ENCODE peak calls at places on chromosome 19, in four cellular contexts. One of them, this sample, is unnamed.

GRCh38 chr19:15463865-15464371 is 426 bp downstream of the RASAL3 start:
- DNase-seq in breast epithelium: no peak
- DNase-seq in body of pancreas: no peak
- DNase-seq in stomach: peak; percentile 51
- DNase-seq in this sample: no peak

GRCh38 chr19:41944336-41944735 is 14.8 kb downstream of the RABAC1 start:
- DNase-seq in stomach: no peak
- DNase-seq in body of pancreas: no peak
- DNase-seq in breast epithelium: no peak
- DNase-seq in this sample: no peak

GRCh38 chr19:45497791-45498190 is 452 bp upstream of the PPM1N start:
- DNase-seq in body of pancreas: no peak
- DNase-seq in stomach: no peak
- DNase-seq in breast epithelium: no peak
- DNase-seq in this sample: no peak

GRCh38 chr19:5434351-5434917 is 20.8 kb upstream of the ZNRF4 start:
- DNase-seq in stomach: no peak
- DNase-seq in body of pancreas: no peak
- DNase-seq in breast epithelium: no peak
- DNase-seq in this sample: no peak

GRCh38 chr19:56314018-56314583 is 538 bp downstream of the ZSCAN5A start:
- DNase-seq in breast epithelium: no peak
- DNase-seq in body of pancreas: no peak
- DNase-seq in stomach: no peak
- DNase-seq in this sample: no peak

GRCh38 chr19:35318679-35319448 is 10.1 kb upstream of the CD22 start:
- DNase-seq in stomach: peak; percentile 32
- DNase-seq in breast epithelium: peak; percentile 85
- DNase-seq in body of pancreas: peak; percentile 39
- DNase-seq in this sample: peak; percentile 30

GRCh38 chr19:5456836-5457200 is 1.6 kb downstream of the ZNRF4 start:
- DNase-seq in breast epithelium: no peak
- DNase-seq in stomach: no peak
- DNase-seq in body of pancreas: no peak
- DNase-seq in this sample: no peak

GRCh38 chr19:31350033-31350692 is 927 bp upstream of the TSHZ3 start:
- DNase-seq in breast epithelium: no peak
- DNase-seq in stomach: no peak
- DNase-seq in body of pancreas: no peak
- DNase-seq in this sample: peak; percentile 69

DNA sequence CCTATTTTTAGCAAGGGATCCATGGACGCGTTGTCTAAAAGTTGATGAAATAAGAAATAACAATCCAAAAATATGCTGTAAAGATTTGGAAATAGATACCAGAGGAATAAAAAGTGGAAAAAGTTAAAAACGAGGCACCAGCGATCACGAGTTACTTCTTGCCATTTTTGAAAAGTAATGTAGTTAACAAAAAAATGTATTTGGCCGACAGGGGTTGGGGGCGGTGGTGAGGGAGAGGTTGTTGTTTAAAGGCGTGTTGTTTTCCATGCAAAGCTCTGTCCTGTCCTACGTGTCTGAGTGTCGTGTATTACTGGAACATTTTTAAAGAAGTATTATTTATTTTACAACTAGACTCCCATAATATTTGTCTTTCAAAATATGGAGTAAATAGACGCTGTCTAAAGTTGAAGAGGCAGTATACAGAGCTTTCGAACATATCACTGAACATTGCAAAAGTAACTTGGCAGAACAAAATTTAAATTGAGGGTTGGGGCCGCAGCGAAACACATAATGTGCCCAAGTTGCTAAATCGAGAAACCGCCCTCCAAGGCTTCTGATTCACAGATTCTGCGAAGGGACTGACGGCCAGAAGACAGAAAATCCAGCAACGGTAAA is 836 bp downstream of the FBXO17 start:
- DNase-seq in breast epithelium: no peak
- DNase-seq in stomach: no peak
- DNase-seq in body of pancreas: no peak
- DNase-seq in this sample: no peak
- H3K4me3 ChIP-seq in breast epithelium: peak overlapping the region; percentile 68
- H3K4me3 ChIP-seq in stomach: peak overlapping the region; percentile 55
- H3K4me3 ChIP-seq in body of pancreas: peak overlapping the region; percentile 57
- H3K4me3 ChIP-seq in this sample: peak overlapping the region; percentile 75

DNA sequence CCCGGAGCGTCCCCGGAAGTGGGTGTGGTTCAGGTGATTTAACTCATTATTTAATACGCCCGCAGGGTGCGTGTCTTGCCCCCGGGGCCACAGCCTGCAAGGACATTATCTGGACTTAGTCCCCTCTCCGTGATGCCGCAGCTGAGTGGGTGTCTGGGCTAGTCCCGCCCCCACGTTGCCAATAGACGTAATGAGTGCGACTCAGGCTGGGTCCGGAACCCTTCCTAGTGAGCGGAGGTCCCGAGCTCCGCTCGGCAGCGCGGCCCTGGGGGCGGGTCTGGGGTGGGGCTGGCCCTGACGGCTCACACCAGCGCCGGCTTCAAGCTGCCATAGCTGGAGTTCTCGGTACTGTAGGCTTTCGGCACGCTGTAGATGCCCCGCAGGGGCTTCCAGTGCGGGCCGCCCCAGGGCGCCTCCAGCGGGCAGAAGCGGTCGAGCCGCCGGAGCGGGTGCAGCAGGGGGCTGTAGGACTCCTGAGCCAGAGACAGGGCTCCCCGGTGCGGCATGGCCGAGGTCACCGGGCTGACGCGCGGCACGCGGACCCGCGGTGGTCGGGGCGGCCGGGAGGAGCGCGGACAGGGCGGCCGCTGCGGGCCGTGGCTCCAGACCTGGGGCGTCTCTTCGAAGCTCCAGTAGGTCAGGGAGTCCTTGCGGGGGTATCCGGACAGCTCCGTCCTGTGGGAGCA is 918 bp upstream of the LHB start:
- DNase-seq in breast epithelium: no peak
- DNase-seq in body of pancreas: peak; percentile 59
- DNase-seq in stomach: peak; percentile 53
- DNase-seq in this sample: no peak
- TF ChIP-seq POLR2A in breast epithelium: no peak
- TF ChIP-seq POLR2A in body of pancreas: no peak
- TF ChIP-seq POLR2A in stomach: no peak
- TF ChIP-seq POLR2A in this sample: no peak

GRCh38 chr19:47720669-47721068 is 7.4 kb downstream of the EHD2 start:
- DNase-seq in body of pancreas: no peak
- DNase-seq in stomach: no peak
- DNase-seq in breast epithelium: no peak
- DNase-seq in this sample: no peak
- H3K4me1 ChIP-seq in body of pancreas: peaks cover 33% of the 10 kb centered on the region
- H3K4me1 ChIP-seq in stomach: peaks cover 88% of the 10 kb centered on the region
- H3K4me1 ChIP-seq in breast epithelium: peaks cover 6% of the 10 kb centered on the region
- H3K4me1 ChIP-seq in this sample: peaks cover 27% of the 10 kb centered on the region

DNA sequence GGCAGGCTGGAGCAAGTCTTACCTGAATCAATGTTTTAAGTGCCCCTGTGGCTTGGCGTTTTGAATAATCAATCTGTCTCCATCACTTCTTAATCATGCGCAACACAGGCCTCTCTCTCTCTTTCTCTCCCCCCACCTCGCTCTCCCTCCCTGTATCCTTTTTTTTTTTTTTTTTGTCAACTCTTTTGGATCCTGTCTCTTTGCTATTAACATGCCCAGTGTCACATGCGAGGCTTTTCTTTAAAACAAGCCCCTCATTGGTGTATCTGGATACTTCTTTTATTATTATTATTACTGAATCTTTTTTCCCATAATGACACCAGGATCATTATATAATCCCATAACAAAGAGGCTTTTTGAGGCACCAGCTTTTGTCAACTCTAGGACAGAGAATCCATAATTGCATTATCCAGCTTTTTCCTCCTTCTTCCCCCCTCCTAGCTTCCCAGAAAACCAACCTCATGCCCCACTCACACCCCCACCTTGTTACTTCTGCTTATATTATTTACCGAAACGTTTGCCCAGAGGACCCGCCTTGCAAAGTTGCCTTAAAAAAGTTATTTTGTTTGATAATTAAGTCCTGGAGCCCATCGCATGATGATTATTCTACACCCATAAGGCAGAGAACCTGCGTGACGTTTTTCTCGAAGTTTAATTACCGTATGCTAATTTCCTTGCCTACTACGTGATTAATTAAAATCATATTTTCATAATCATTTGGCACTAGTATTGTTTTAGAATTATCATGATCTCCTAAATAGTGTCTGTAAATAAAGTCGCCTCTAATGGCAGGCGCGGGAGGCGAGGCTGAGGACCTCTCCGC is 148.1 kb upstream of the ZNF536 start:
- DNase-seq in stomach: no peak
- DNase-seq in breast epithelium: no peak
- DNase-seq in body of pancreas: no peak
- DNase-seq in this sample: no peak
- H3K4me3 ChIP-seq in stomach: no peak overlapping the region
- H3K4me3 ChIP-seq in breast epithelium: no peak overlapping the region
- H3K4me3 ChIP-seq in body of pancreas: no peak overlapping the region
- H3K4me3 ChIP-seq in this sample: no peak overlapping the region

DNA sequence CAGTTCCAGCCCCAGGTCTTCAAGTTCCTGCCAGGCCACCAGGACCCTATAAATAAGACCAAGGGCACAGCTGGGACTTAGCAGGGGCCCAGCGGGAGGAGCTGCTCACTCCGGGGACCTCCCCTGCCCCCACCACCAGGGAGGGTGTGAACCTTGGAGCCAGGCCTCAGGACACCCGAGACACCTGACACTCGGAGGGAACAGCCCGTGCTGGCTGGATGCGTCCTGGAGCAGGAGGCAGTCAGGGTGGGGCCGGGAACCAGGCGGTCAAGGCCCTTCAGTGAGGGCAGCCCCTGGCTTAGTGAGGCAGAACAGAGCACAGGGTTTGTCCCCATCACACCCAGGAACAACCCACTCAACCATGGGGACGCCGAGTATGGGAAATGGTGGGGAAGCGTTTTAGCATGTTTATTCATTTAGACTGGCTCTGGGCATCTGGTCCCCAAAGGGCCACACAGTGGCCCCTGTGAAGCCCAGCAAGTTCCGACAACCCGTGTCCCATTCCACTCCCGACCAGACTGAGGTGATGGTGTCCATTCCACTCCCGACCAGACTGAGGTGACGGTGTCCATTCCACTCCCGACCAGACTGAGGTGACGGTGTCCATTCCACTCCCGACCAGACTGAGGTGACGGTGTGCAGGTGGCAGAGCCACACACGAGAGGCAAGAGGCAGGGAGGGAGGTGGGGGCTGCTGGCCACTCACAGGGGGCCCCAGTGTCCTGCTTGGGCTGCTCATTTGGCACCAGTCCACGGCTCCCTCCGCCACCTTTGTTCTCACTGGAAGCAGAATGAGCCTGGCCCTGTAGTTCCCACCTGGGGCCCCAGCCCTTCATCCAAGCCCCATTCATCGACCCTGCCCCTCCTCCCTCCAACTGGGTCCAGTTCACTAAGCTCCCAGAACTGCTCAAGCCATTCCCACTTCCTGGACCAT is 2.2 kb upstream of the MIDN start:
- DNase-seq in stomach: peak; percentile 69
- DNase-seq in breast epithelium: no peak
- DNase-seq in body of pancreas: peak; percentile 77
- DNase-seq in this sample: peak; percentile 50
- TF ChIP-seq POLR2A in stomach: no peak
- TF ChIP-seq POLR2A in breast epithelium: no peak
- TF ChIP-seq POLR2A in body of pancreas: no peak
- TF ChIP-seq POLR2A in this sample: no peak

DNA sequence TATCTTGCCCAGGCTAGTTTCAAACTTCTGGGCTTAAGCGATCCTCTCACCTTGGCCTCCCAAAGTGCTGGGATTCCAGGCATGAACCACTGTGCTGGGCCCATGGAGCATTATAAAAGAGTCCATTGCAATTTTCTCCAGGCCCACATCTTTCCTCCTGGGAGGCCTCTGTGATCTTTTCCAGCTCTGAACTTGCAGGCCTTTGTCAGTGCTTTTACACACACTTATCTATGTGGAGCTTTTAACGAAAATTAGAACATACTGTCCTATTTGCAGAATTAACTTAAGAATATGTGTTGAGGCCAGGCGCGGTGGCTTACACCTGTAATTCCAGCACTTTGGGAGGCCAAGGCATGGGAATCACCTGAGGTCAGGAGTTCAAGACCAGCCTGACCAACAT is 23.9 kb downstream of the TDRD12 start:
- DNase-seq in body of pancreas: no peak
- DNase-seq in stomach: no peak
- DNase-seq in breast epithelium: no peak
- DNase-seq in this sample: no peak
- H3K4me1 ChIP-seq in body of pancreas: peaks cover 2% of the 10 kb centered on the region
- H3K4me1 ChIP-seq in stomach: no peaks in the 10 kb centered on the region
- H3K4me1 ChIP-seq in breast epithelium: no peaks in the 10 kb centered on the region
- H3K4me1 ChIP-seq in this sample: no peaks in the 10 kb centered on the region

GRCh38 chr19:50417850-50418185 is 920 bp upstream of the SPIB start:
- DNase-seq in stomach: no peak
- DNase-seq in body of pancreas: no peak
- DNase-seq in breast epithelium: no peak
- DNase-seq in this sample: no peak
- H3K4me3 ChIP-seq in stomach: no peak overlapping the region
- H3K4me3 ChIP-seq in body of pancreas: no peak overlapping the region
- H3K4me3 ChIP-seq in breast epithelium: no peak overlapping the region
- H3K4me3 ChIP-seq in this sample: no peak overlapping the region

GRCh38 chr19:38561053-38561606 is 56.6 kb downstream of the MAP4K1 start:
- DNase-seq in stomach: no peak
- DNase-seq in body of pancreas: no peak
- DNase-seq in breast epithelium: no peak
- DNase-seq in this sample: no peak
- TF ChIP-seq POLR2A in stomach: no peak
- TF ChIP-seq POLR2A in body of pancreas: no peak
- TF ChIP-seq POLR2A in breast epithelium: no peak
- TF ChIP-seq POLR2A in this sample: no peak

DNA sequence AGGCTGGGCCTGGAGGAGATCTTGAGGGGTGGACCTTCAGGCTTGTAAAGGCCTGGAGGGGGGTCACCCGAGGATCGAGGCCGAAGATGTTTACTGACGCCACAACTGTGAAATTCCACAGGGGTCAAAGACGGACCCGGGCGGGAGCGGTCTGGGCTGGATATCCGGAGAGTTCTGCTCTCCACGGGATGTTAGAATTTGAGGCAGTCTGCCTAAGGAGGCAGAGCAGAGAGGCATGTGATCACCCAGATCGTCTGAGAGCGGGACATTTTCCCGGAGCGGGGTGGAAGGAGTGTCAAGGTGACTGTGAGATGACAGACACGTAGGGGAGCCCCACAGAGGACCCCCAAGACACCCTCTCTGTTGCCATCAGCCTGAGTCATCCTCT is 13.2 kb downstream of the KLHL26 start:
- DNase-seq in breast epithelium: no peak
- DNase-seq in body of pancreas: peak; percentile 23
- DNase-seq in stomach: no peak
- DNase-seq in this sample: peak; percentile 61
- H3K4me1 ChIP-seq in breast epithelium: no peaks in the 10 kb centered on the region
- H3K4me1 ChIP-seq in body of pancreas: no peaks in the 10 kb centered on the region
- H3K4me1 ChIP-seq in stomach: peaks cover 51% of the 10 kb centered on the region
- H3K4me1 ChIP-seq in this sample: peaks cover 6% of the 10 kb centered on the region

DNA sequence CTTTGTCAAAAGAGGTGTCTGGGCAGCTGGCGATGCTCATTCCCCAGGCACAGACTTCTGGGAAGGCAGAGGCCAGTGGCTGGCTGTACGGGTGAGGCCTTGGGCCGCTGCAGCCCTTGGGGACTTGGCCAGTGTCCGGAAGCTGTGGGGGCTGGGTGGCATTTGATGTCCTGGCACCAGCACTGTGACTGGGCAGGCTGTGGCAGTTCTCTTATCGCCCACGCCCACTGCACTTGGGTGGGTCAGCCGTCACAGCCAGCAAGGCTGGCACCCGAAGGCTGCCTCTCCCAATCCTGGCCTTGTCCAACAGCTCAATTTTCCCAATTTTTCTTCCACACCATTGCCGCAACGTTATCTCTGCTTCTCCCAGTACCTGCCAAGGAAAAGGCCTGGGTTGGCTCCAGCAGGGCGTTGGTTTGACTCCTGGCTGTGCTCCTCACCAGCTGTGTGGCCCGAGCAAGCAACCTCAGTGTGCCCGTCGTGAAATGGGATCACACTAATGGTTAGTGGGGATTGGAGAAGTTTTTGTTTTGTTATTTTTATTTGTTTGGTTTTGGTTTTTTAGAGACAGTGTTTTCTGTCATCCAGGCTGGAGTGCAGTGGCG is 12.7 kb upstream of the SLC44A2 start:
- DNase-seq in stomach: peak; percentile 96
- DNase-seq in breast epithelium: no peak
- DNase-seq in body of pancreas: peak; percentile 97
- DNase-seq in this sample: peak; percentile 24
- H3K4me3 ChIP-seq in stomach: no peak overlapping the region
- H3K4me3 ChIP-seq in breast epithelium: no peak overlapping the region
- H3K4me3 ChIP-seq in body of pancreas: no peak overlapping the region
- H3K4me3 ChIP-seq in this sample: no peak overlapping the region

This sample was measured in uterus.